ENCODE peak calls at places on chromosome 3, in nine cellular contexts. H, T, D, M, L, Z, O, E and B are unnamed samples. For H3K4me1, the result is how much of the 10 kb centered on the place peaks cover.

GRCh38 chr3:173644086-173645082 is 246.8 kb downstream of the NLGN1 start:
- DNase-seq in T (no peak), E (no peak), H (no peak), L (no peak), M (no peak), O (no peak), Z (no peak), D (no peak), B (no peak)

GRCh38 chr3:192260611-192261010 is 466.7 kb downstream of the FGF12 start:
- DNase-seq in H (no peak), E (no peak), M (no peak), O (no peak), T (no peak), L (peak), Z (no peak), D (no peak), B (peak)

GRCh38 chr3:185677146-185677829 is 91.2 kb downstream of the SENP2 start:
- DNase-seq in T (no peak), M (no peak), Z (peak), L (peak), D (peak), E (peak), H (no peak), O (no peak), B (peak)

GRCh38 chr3:124584552-124585391 is 145.5 kb upstream of the UMPS start:
- DNase-seq in L (peak), D (no peak), M (peak), H (peak), E (peak), Z (peak), O (peak), T (peak), B (peak)

GRCh38 chr3:106296111-106296510 is 427.3 kb upstream of the CBLB start:
- DNase-seq in Z (no peak), L (no peak), T (no peak), E (no peak), O (no peak), D (no peak), H (no peak), M (no peak), B (no peak)

GRCh38 chr3:149934524-149934923 is 36.2 kb downstream of the PFN2 start:
- DNase-seq in O (no peak), H (no peak), T (peak), M (no peak), D (no peak), E (no peak), Z (no peak), L (peak), B (peak)

GRCh38 chr3:16013563-16013962 is 160.9 kb upstream of the GALNT15 start:
- DNase-seq in T (no peak), O (no peak), H (no peak), L (peak), E (no peak), M (no peak), Z (no peak), D (no peak), B (peak)

GRCh38 chr3:120172070-120172469 is 77.8 kb upstream of the GSK3B start:
- DNase-seq in Z (no peak), H (peak), T (peak), O (no peak), L (peak), E (no peak), D (no peak), M (no peak), B (peak)

GRCh38 chr3:51942603-51943450 is 664 bp downstream of the PARP3 start:
- DNase-seq in O (peak), E (no peak), D (no peak), Z (peak), M (peak), L (peak), T (peak), H (peak), B (peak)

GRCh38 chr3:45632956-45633355 is 38.4 kb downstream of the LIMD1 start:
- DNase-seq in M (no peak), Z (no peak), L (no peak), T (no peak), D (no peak), E (no peak), H (no peak), O (no peak), B (no peak)
- H3K4me1 ChIP-seq in M (under half), Z (half or more), L (under half), T (under half), D (under half), E (under half), H (under half), O (under half), B (under half)

DNA sequence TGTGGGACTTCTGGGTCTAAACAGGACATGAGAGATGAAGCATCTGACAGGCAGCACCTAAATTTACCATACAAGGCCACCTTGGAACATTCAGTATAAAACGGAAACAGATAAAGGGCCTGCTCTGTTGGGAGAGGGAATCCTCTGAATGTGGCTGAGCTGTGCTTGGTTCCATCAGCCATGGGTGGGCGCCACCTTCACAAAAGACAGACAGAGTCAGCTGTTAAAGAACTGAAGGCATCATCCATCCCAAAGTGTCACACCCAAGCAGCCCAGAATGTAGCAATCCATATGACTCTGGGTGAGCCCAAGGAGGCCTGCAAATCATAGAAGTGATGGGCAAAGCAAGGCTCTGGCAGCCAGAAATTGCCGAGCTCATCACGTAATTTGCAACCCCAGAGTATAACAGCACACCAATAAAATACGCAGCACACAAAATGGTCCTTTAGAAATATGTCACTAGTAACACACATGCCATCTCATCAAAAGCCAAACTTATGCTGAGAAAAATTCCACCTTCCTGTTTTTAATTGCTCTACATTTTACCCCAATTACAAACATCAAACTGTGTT is 24.8 kb upstream of the RBP1 start:
- DNase-seq in M (no peak), O (no peak), E (peak), Z (no peak), T (no peak), H (no peak), D (no peak), L (no peak), B (peak)
- TF ChIP-seq CTCF in M (peak), O (peak), E (peak), Z (no peak), T (peak), H (peak), D (peak), L (peak), B (peak)

GRCh38 chr3:101273608-101274007 is 46.8 kb downstream of the IMPG2 start:
- DNase-seq in D (no peak), T (no peak), O (no peak), Z (no peak), L (no peak), H (no peak), M (no peak), E (no peak), B (no peak)

GRCh38 chr3:101281616-101282015 is 38.8 kb downstream of the IMPG2 start:
- DNase-seq in Z (no peak), L (no peak), T (no peak), M (no peak), O (no peak), H (no peak), D (no peak), E (peak), B (no peak)

GRCh38 chr3:101284757-101285156 is 35.6 kb downstream of the IMPG2 start:
- DNase-seq in M (no peak), E (no peak), O (no peak), L (no peak), H (no peak), D (no peak), T (no peak), Z (no peak), B (no peak)

GRCh38 chr3:101279765-101280385 is 40.5 kb downstream of the IMPG2 start:
- DNase-seq in D (no peak), Z (no peak), T (no peak), M (no peak), H (no peak), E (peak), O (no peak), L (peak), B (peak)

DNA sequence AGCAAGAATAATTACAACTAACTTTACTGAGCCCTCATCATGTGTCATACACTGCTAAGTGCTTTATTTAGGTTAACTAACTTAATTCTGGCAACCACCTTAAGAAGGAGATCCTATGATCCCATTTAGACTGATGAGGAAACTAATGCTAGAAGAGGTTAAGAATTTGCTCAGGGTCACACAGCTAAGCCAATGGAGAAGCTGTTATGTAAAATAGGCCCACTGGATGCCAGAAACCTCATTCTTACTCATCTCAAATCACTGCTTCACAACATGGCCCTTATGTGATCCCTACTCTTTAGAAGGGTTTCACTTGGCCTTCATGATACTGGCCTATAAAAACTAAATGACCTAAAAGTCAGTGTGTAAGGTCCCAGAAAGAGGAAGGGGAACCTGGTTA is 41.2 kb downstream of the IMPG2 start:
- DNase-seq in M (no peak), H (no peak), Z (no peak), L (peak), E (no peak), T (no peak), O (no peak), D (no peak), B (peak)
- H3K4me1 ChIP-seq in M (under half), H (under half), Z (under half), L (under half), E (under half), T (under half), O (under half), D (under half), B (under half)

DNA sequence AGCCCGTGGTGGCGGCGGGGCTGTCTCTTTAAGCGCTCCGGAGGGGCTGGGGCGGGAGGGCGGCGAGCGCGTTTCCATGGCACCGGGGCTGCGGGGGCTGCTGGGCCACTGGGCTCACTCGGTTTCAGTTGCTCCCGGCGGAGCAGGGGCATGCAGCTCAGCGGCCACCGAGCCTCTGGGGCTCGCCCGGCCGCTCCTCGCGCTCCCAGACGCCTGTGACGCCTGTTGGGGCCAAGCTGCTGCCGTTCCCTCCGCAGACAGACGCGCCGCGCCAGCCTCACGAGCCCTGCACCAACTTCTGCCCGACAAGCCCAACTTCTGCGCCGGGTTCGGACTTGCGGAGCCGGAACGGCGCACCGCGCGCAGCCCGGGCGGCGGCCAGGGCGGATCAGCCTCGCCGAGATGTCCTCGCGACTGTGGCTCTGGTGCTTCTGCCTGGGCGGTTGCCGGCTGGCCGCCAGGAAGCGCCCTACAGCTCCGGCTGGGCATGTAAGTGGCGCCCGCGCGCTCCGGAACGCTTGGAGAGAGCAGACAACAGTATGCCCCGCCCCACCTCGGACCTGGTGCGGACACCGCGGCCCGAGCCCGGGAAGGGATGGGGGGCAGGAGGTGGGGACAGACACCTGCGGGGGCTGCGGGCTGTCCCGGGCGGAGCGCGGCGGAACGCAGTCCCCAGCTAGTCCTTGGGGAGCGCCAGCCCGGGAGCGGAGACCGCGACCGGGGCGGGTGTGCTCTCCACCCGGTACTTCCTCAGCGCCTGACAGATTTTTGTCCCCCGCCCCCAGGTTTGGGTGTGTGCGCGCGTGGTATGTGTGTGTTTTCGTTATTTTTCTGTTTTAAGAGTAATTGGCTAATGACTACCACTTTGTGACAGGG is 154.1 kb upstream of the GOLIM4 start:
- DNase-seq in M (peak), E (peak), L (peak), T (peak), Z (peak), H (peak), D (no peak), O (peak), B (peak)
- TF ChIP-seq CTCF in M (peak), E (peak), L (no peak), T (no peak), Z (peak), H (no peak), D (peak), O (peak), B (peak)

GRCh38 chr3:46971151-46971550 is 5.4 kb downstream of the CCDC12 start:
- DNase-seq in T (no peak), E (no peak), Z (no peak), D (no peak), H (no peak), O (no peak), M (no peak), L (no peak), B (no peak)

GRCh38 chr3:46966811-46967210 is 9.7 kb downstream of the CCDC12 start:
- DNase-seq in H (no peak), L (no peak), E (no peak), T (no peak), O (no peak), D (no peak), M (no peak), Z (no peak), B (no peak)

GRCh38 chr3:46971742-46972141 is 4.8 kb downstream of the CCDC12 start:
- DNase-seq in Z (no peak), D (no peak), H (no peak), T (no peak), E (no peak), O (no peak), L (no peak), M (no peak), B (no peak)

GRCh38 chr3:46970391-46971091 is 6.0 kb downstream of the CCDC12 start:
- DNase-seq in Z (peak), E (no peak), D (no peak), M (no peak), O (no peak), H (no peak), T (peak), L (no peak), B (no peak)

DNA sequence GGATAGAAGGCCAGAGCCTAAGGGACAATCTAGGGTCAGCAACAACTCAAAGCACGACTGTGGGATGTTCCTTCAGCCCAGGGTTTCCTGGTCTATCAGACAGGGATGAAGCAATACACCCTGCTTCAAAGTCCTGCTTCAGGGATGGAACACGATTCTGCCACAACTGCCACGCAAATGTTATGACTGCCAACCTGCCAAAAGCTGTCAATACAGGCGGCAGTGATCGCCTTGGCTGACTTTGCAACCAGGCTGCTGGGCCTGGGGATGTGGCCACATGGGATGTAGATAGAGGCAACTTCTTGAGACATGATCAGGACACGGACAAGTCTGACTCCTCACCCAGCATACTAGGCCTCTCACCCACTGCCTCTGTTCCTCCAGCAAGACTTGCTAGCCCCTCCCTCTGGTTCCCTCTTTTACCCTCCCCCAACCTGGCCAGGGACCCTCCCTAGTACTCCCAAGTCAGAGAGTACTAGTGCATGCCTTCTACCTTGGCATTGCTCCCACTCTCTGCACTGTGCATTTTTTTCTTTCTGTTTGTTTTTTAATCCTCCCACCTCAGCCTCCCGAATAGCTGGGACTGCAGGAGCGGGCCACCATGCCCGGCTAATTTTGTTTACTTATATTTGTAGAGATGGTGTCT is 7.6 kb downstream of the CCDC12 start:
- DNase-seq in L (no peak), M (no peak), D (no peak), E (no peak), Z (no peak), O (no peak), H (no peak), T (no peak), B (no peak)
- H3K4me1 ChIP-seq in L (under half), M (half or more), D (under half), E (under half), Z (half or more), O (half or more), H (under half), T (half or more), B (under half)

GRCh38 chr3:171649282-171649681 is 161.0 kb downstream of the PLD1 start:
- DNase-seq in L (no peak), D (no peak), H (no peak), M (no peak), E (no peak), O (no peak), T (no peak), Z (no peak), B (no peak)

GRCh38 chr3:171643033-171643432 is 167.2 kb downstream of the PLD1 start:
- DNase-seq in D (no peak), T (no peak), H (no peak), M (no peak), Z (no peak), L (no peak), E (no peak), O (no peak), B (no peak)

GRCh38 chr3:171644681-171645080 is 165.6 kb downstream of the PLD1 start:
- DNase-seq in E (no peak), M (no peak), D (no peak), H (no peak), T (no peak), Z (no peak), L (no peak), O (no peak), B (no peak)

GRCh38 chr3:171648079-171648478 is 162.2 kb downstream of the PLD1 start:
- DNase-seq in M (no peak), D (no peak), H (no peak), T (no peak), L (no peak), Z (no peak), O (no peak), E (no peak), B (no peak)

DNA sequence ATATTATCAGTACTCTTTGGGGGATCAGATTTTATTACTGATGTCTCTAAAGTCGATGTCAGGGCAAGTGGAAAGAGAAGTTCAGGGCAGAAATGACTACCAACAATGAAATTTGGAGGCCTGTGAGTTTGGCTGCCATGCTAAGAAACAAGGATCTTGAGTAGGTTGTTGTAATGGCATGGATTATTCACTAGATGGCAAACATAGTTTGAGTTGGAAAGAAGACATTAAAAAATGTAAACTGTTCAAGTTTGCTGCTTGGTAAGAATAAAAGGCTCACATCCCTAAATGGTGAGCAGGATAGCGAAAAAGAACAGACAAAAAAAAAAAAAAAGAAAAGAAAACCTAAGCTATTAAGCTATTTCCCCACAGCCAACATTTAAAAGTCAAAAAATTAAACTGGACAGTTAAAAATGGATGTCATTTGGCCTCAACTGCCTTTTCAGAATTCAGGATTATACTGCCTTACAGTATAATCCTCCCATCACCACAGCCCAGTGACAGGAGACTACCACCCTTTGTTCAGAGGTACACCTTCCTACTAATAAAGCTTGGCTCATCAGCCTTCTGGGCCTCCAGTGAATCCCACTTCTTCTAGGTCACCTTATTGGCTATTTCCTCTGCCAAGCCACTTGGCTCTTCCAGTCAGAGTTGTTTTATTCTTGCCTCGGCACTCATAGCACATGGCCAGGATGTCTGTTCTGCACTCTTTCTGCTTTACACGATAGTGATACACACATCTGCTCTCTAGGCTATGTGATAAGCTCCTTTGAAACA is 163.7 kb downstream of the PLD1 start:
- DNase-seq in M (no peak), T (no peak), L (peak), O (no peak), Z (peak), H (no peak), E (peak), D (no peak), B (peak)
- TF ChIP-seq CTCF in M (peak), T (peak), L (peak), O (peak), Z (peak), H (peak), E (peak), D (peak), B (peak)